ENCODE peak calls at places on chromosomes 13 and 19, in nine cellular contexts. One of them, this sample, is unnamed.

GRCh38 chr13:27617801-27618411 is 2.4 kb downstream of the LNX2 start:
- DNase-seq in NCI-H69: no peak
- DNase-seq in AG09309: no peak
- DNase-seq in neural crest cell: no peak
- DNase-seq in T-helper 9 cell: no peak
- DNase-seq in nucleus accumbens: no peak
- DNase-seq in lower leg skin: no peak
- DNase-seq in uterus: no peak
- DNase-seq in NCI-H2171: no peak
- DNase-seq in this sample: no peak

GRCh38 chr13:110361365-110361911 is 54.4 kb downstream of the COL4A2 start:
- DNase-seq in NCI-H69: no peak
- DNase-seq in AG09309: peak; percentile 76
- DNase-seq in neural crest cell: no peak
- DNase-seq in T-helper 9 cell: no peak
- DNase-seq in nucleus accumbens: no peak
- DNase-seq in lower leg skin: no peak
- DNase-seq in uterus: peak; percentile 68
- DNase-seq in NCI-H2171: no peak
- DNase-seq in this sample: no peak

GRCh38 chr19:7331446-7331845 is 17.3 kb upstream of the ARHGEF18 start:
- DNase-seq in NCI-H69: no peak
- DNase-seq in AG09309: no peak
- DNase-seq in neural crest cell: no peak
- DNase-seq in T-helper 9 cell: no peak
- DNase-seq in nucleus accumbens: no peak
- DNase-seq in lower leg skin: no peak
- DNase-seq in uterus: no peak
- DNase-seq in NCI-H2171: no peak
- DNase-seq in this sample: no peak

GRCh38 chr19:33186431-33186830 is 7.7 kb upstream of the LRP3 start:
- DNase-seq in NCI-H69: no peak
- DNase-seq in AG09309: no peak
- DNase-seq in neural crest cell: no peak
- DNase-seq in T-helper 9 cell: no peak
- DNase-seq in nucleus accumbens: no peak
- DNase-seq in lower leg skin: no peak
- DNase-seq in uterus: no peak
- DNase-seq in NCI-H2171: no peak
- DNase-seq in this sample: no peak

GRCh38 chr19:48137411-48137810 is 26.8 kb upstream of the PLA2G4C start:
- DNase-seq in NCI-H69: no peak
- DNase-seq in AG09309: no peak
- DNase-seq in neural crest cell: no peak
- DNase-seq in T-helper 9 cell: no peak
- DNase-seq in nucleus accumbens: no peak
- DNase-seq in lower leg skin: no peak
- DNase-seq in uterus: no peak
- DNase-seq in NCI-H2171: no peak
- DNase-seq in this sample: no peak

GRCh38 chr13:98889419-98890079 is 88.3 kb downstream of the DOCK9 start:
- DNase-seq in NCI-H69: peak; percentile 65
- DNase-seq in AG09309: no peak
- DNase-seq in neural crest cell: no peak
- DNase-seq in T-helper 9 cell: no peak
- DNase-seq in nucleus accumbens: no peak
- DNase-seq in lower leg skin: no peak
- DNase-seq in uterus: no peak
- DNase-seq in NCI-H2171: peak; percentile 1
- DNase-seq in this sample: no peak

GRCh38 chr13:37918116-37919100 is 48.8 kb upstream of the TRPC4 start:
- DNase-seq in NCI-H69: no peak
- DNase-seq in AG09309: no peak
- DNase-seq in neural crest cell: no peak
- DNase-seq in T-helper 9 cell: no peak
- DNase-seq in nucleus accumbens: no peak
- DNase-seq in lower leg skin: no peak
- DNase-seq in uterus: no peak
- DNase-seq in NCI-H2171: no peak
- DNase-seq in this sample: no peak

GRCh38 chr19:33502991-33503790 is 18.4 kb downstream of the PEPD start:
- DNase-seq in NCI-H69: no peak
- DNase-seq in AG09309: no peak
- DNase-seq in neural crest cell: peak; percentile 18
- DNase-seq in T-helper 9 cell: no peak
- DNase-seq in nucleus accumbens: no peak
- DNase-seq in lower leg skin: no peak
- DNase-seq in uterus: no peak
- DNase-seq in NCI-H2171: no peak
- DNase-seq in this sample: no peak

GRCh38 chr19:35087393-35087792 is 28.2 kb upstream of the FXYD3 start:
- DNase-seq in NCI-H69: no peak
- DNase-seq in AG09309: no peak
- DNase-seq in neural crest cell: no peak
- DNase-seq in T-helper 9 cell: no peak
- DNase-seq in nucleus accumbens: no peak
- DNase-seq in lower leg skin: no peak
- DNase-seq in uterus: no peak
- DNase-seq in NCI-H2171: no peak
- DNase-seq in this sample: no peak

GRCh38 chr13:23714672-23715071 is 144.5 kb downstream of the TNFRSF19 start:
- DNase-seq in NCI-H69: no peak
- DNase-seq in AG09309: no peak
- DNase-seq in neural crest cell: no peak
- DNase-seq in T-helper 9 cell: no peak
- DNase-seq in nucleus accumbens: no peak
- DNase-seq in lower leg skin: no peak
- DNase-seq in uterus: no peak
- DNase-seq in NCI-H2171: no peak
- DNase-seq in this sample: no peak

GRCh38 chr19:5943623-5944022 is 29.6 kb downstream of the CAPS start:
- DNase-seq in NCI-H69: no peak
- DNase-seq in AG09309: no peak
- DNase-seq in neural crest cell: no peak
- DNase-seq in T-helper 9 cell: no peak
- DNase-seq in nucleus accumbens: no peak
- DNase-seq in lower leg skin: no peak
- DNase-seq in uterus: no peak
- DNase-seq in NCI-H2171: no peak
- DNase-seq in this sample: no peak

GRCh38 chr13:95924389-95924994 is 128.7 kb downstream of the UGGT2 start:
- DNase-seq in NCI-H69: peak; percentile 27
- DNase-seq in AG09309: peak; percentile 89
- DNase-seq in neural crest cell: no peak
- DNase-seq in T-helper 9 cell: no peak
- DNase-seq in nucleus accumbens: no peak
- DNase-seq in lower leg skin: no peak
- DNase-seq in uterus: no peak
- DNase-seq in NCI-H2171: no peak
- DNase-seq in this sample: peak; percentile 9

GRCh38 chr19:6617374-6617773 is 26.4 kb upstream of the CD70 start:
- DNase-seq in NCI-H69: no peak
- DNase-seq in AG09309: no peak
- DNase-seq in neural crest cell: no peak
- DNase-seq in T-helper 9 cell: no peak
- DNase-seq in nucleus accumbens: no peak
- DNase-seq in lower leg skin: no peak
- DNase-seq in uterus: no peak
- DNase-seq in NCI-H2171: no peak
- DNase-seq in this sample: no peak

GRCh38 chr19:38142176-38143035 is 81.6 kb downstream of the DPF1 start:
- DNase-seq in NCI-H69: peak; percentile 84
- DNase-seq in AG09309: no peak
- DNase-seq in neural crest cell: peak; percentile 63
- DNase-seq in T-helper 9 cell: no peak
- DNase-seq in nucleus accumbens: peak; percentile 60
- DNase-seq in lower leg skin: peak; percentile 54
- DNase-seq in uterus: peak; percentile 60
- DNase-seq in NCI-H2171: peak; percentile 26
- DNase-seq in this sample: peak; percentile 61

GRCh38 chr19:7705387-7706187 is 3.7 kb upstream of the FCER2 start:
- DNase-seq in NCI-H69: no peak
- DNase-seq in AG09309: no peak
- DNase-seq in neural crest cell: no peak
- DNase-seq in T-helper 9 cell: peak; percentile 61
- DNase-seq in nucleus accumbens: no peak
- DNase-seq in lower leg skin: peak; percentile 37
- DNase-seq in uterus: no peak
- DNase-seq in NCI-H2171: no peak
- DNase-seq in this sample: no peak

GRCh38 chr19:41895745-41896580 is 13.0 kb downstream of the ARHGEF1 start:
- DNase-seq in NCI-H69: peak; percentile 24
- DNase-seq in AG09309: no peak
- DNase-seq in neural crest cell: no peak
- DNase-seq in T-helper 9 cell: no peak
- DNase-seq in nucleus accumbens: no peak
- DNase-seq in lower leg skin: no peak
- DNase-seq in uterus: no peak
- DNase-seq in NCI-H2171: no peak
- DNase-seq in this sample: no peak

GRCh38 chr13:105847532-105848295 is 687.7 kb downstream of the EFNB2 start:
- DNase-seq in NCI-H69: peak; percentile 30
- DNase-seq in AG09309: no peak
- DNase-seq in neural crest cell: no peak
- DNase-seq in T-helper 9 cell: no peak
- DNase-seq in nucleus accumbens: no peak
- DNase-seq in lower leg skin: no peak
- DNase-seq in uterus: no peak
- DNase-seq in NCI-H2171: peak; percentile 50
- DNase-seq in this sample: no peak

GRCh38 chr19:55258476-55258827 is 365 bp downstream of the PPP6R1 start:
- DNase-seq in NCI-H69: peak; percentile 70
- DNase-seq in AG09309: no peak
- DNase-seq in neural crest cell: peak; percentile 22
- DNase-seq in T-helper 9 cell: peak; percentile 39
- DNase-seq in nucleus accumbens: no peak
- DNase-seq in lower leg skin: no peak
- DNase-seq in uterus: no peak
- DNase-seq in NCI-H2171: peak; percentile 1
- DNase-seq in this sample: no peak

GRCh38 chr19:2426661-2427322 is 594 bp downstream of the TIMM13 start:
- DNase-seq in NCI-H69: peak; percentile 70
- DNase-seq in AG09309: no peak
- DNase-seq in neural crest cell: peak; percentile 50
- DNase-seq in T-helper 9 cell: no peak
- DNase-seq in nucleus accumbens: no peak
- DNase-seq in lower leg skin: no peak
- DNase-seq in uterus: no peak
- DNase-seq in NCI-H2171: peak; percentile 43
- DNase-seq in this sample: peak; percentile 80

GRCh38 chr13:27194895-27195764 is 23.5 kb upstream of the USP12 start:
- DNase-seq in NCI-H69: no peak
- DNase-seq in AG09309: peak; percentile 69
- DNase-seq in neural crest cell: no peak
- DNase-seq in T-helper 9 cell: no peak
- DNase-seq in nucleus accumbens: no peak
- DNase-seq in lower leg skin: no peak
- DNase-seq in uterus: no peak
- DNase-seq in NCI-H2171: no peak
- DNase-seq in this sample: no peak